ENCODE peak calls at places on chromosomes 7 and 10, in nine cellular contexts. M, K, F, Z, R, A, T, B and H are unnamed samples.

GRCh38 chr7:28106316-28106957 is 74.2 kb downstream of the JAZF1 start:
- DNase-seq in Z (no peak), A (peak), B (no peak), F (no peak), K (peak), M (no peak), R (no peak), T (no peak), H (peak)

GRCh38 chr10:112782176-112782907 is 167.7 kb upstream of the TCF7L2 start:
- DNase-seq in F (no peak), Z (no peak), B (no peak), K (no peak), R (no peak), A (peak), T (no peak), M (no peak), H (peak)

GRCh38 chr10:91210014-91210413 is 10.4 kb upstream of the PCGF5 start:
- DNase-seq in Z (no peak), B (no peak), K (no peak), A (no peak), F (no peak), M (no peak), R (no peak), T (no peak), H (no peak)

GRCh38 chr7:98231489-98232275 is 20.4 kb downstream of the TECPR1 start:
- DNase-seq in R (no peak), F (no peak), M (no peak), Z (no peak), A (no peak), K (no peak), T (no peak), B (no peak), H (no peak)

GRCh38 chr10:2928219-2928840 is 139.0 kb upstream of the PFKP start:
- DNase-seq in M (peak), B (peak), T (peak), K (peak), R (peak), Z (peak), F (peak), A (peak), H (peak)

GRCh38 chr7:106369349-106369748 is 84.6 kb upstream of the NAMPT start:
- DNase-seq in K (peak), B (no peak), A (no peak), F (no peak), M (no peak), T (no peak), Z (no peak), R (no peak), H (peak)

GRCh38 chr10:103653581-103654020 is 160.1 kb downstream of the NEURL1 start:
- DNase-seq in K (no peak), Z (no peak), A (no peak), B (no peak), T (no peak), F (no peak), R (no peak), M (no peak), H (no peak)

GRCh38 chr10:87092861-87093460 is 1.7 kb downstream of the GLUD1 start:
- DNase-seq in A (no peak), F (peak), K (peak), Z (no peak), R (peak), M (no peak), T (no peak), B (no peak), H (no peak)

GRCh38 chr7:15007507-15007906 is 105.0 kb upstream of the DGKB start:
- DNase-seq in B (no peak), R (no peak), F (no peak), Z (no peak), A (no peak), K (no peak), T (no peak), M (no peak), H (no peak)

GRCh38 chr7:114540291-114540690 is 125.7 kb downstream of the FOXP2 start:
- DNase-seq in K (no peak), A (no peak), Z (no peak), B (no peak), F (no peak), M (no peak), T (no peak), R (no peak), H (no peak)

GRCh38 chr7:28356619-28357018 is 55.7 kb upstream of the CREB5 start:
- DNase-seq in M (no peak), T (no peak), R (no peak), K (no peak), A (no peak), F (no peak), Z (no peak), B (no peak), H (no peak)

GRCh38 chr7:130356760-130357611 is 12.4 kb downstream of the CPA5 start:
- DNase-seq in T (peak), M (no peak), Z (no peak), R (no peak), B (no peak), K (peak), A (peak), F (no peak), H (peak)

GRCh38 chr7:108455833-108456677 is at the start of gene NRCAM:
- DNase-seq in T (no peak), A (no peak), K (peak), F (peak), Z (no peak), R (no peak), B (no peak), M (no peak), H (no peak)

GRCh38 chr7:102169651-102170416 is 116.8 kb upstream of the SH2B2 start:
- DNase-seq in M (no peak), A (no peak), F (no peak), T (no peak), Z (no peak), K (peak), B (no peak), R (no peak), H (no peak)